ENCODE peak calls at places on chromosomes 2 and 18, in ten cellular contexts. One of them, this sample, is unnamed.

GRCh38 chr2:64482765-64483504 is 29.0 kb downstream of the LGALSL start:
- DNase-seq in amniotic epithelial cell: peak; percentile 12
- DNase-seq in RWPE1: no peak
- DNase-seq in globus pallidus: no peak
- DNase-seq in ecto neural progenitor cell: no peak
- DNase-seq in T-helper 2 cell: no peak
- DNase-seq in EL: peak; percentile 60
- DNase-seq in NCI-H1436: no peak
- DNase-seq in activated CD4-positive, alpha-beta T cell treated with anti-CD3 and anti-CD28 coated beads, Interleukin-2, amount 50 U/mL, for 48 hours: no peak
- DNase-seq in foreskin fibroblast: peak; percentile 19
- DNase-seq in this sample: no peak

GRCh38 chr18:67421666-67422065 is 94.9 kb downstream of the DSEL start:
- DNase-seq in activated CD4-positive, alpha-beta T cell treated with anti-CD3 and anti-CD28 coated beads, Interleukin-2, amount 50 U/mL, for 48 hours: no peak
- DNase-seq in ecto neural progenitor cell: no peak
- DNase-seq in EL: peak; percentile 23
- DNase-seq in amniotic epithelial cell: peak; percentile 13
- DNase-seq in foreskin fibroblast: no peak
- DNase-seq in globus pallidus: no peak
- DNase-seq in T-helper 2 cell: no peak
- DNase-seq in NCI-H1436: no peak
- DNase-seq in RWPE1: no peak
- DNase-seq in this sample: no peak

GRCh38 chr2:120846406-120847095 is 110.9 kb downstream of the GLI2 start:
- DNase-seq in EL: no peak
- DNase-seq in RWPE1: no peak
- DNase-seq in globus pallidus: no peak
- DNase-seq in activated CD4-positive, alpha-beta T cell treated with anti-CD3 and anti-CD28 coated beads, Interleukin-2, amount 50 U/mL, for 48 hours: no peak
- DNase-seq in ecto neural progenitor cell: no peak
- DNase-seq in amniotic epithelial cell: no peak
- DNase-seq in T-helper 2 cell: no peak
- DNase-seq in NCI-H1436: no peak
- DNase-seq in foreskin fibroblast: no peak
- DNase-seq in this sample: no peak

GRCh38 chr2:232480201-232481190 is 7.1 kb downstream of the ECEL1 start:
- DNase-seq in EL: no peak
- DNase-seq in RWPE1: no peak
- DNase-seq in NCI-H1436: no peak
- DNase-seq in activated CD4-positive, alpha-beta T cell treated with anti-CD3 and anti-CD28 coated beads, Interleukin-2, amount 50 U/mL, for 48 hours: no peak
- DNase-seq in T-helper 2 cell: no peak
- DNase-seq in ecto neural progenitor cell: no peak
- DNase-seq in foreskin fibroblast: no peak
- DNase-seq in globus pallidus: no peak
- DNase-seq in amniotic epithelial cell: no peak
- DNase-seq in this sample: no peak

GRCh38 chr18:23573948-23574431 is 12.3 kb downstream of the NPC1 start:
- DNase-seq in foreskin fibroblast: peak; percentile 67
- DNase-seq in RWPE1: peak; percentile 54
- DNase-seq in NCI-H1436: no peak
- DNase-seq in amniotic epithelial cell: peak; percentile 90
- DNase-seq in ecto neural progenitor cell: no peak
- DNase-seq in EL: peak; percentile 77
- DNase-seq in activated CD4-positive, alpha-beta T cell treated with anti-CD3 and anti-CD28 coated beads, Interleukin-2, amount 50 U/mL, for 48 hours: peak; percentile 61
- DNase-seq in globus pallidus: no peak
- DNase-seq in T-helper 2 cell: peak; percentile 3
- DNase-seq in this sample: no peak

GRCh38 chr2:122078451-122078850 is 323.0 kb downstream of the TSN start:
- DNase-seq in activated CD4-positive, alpha-beta T cell treated with anti-CD3 and anti-CD28 coated beads, Interleukin-2, amount 50 U/mL, for 48 hours: no peak
- DNase-seq in ecto neural progenitor cell: no peak
- DNase-seq in NCI-H1436: no peak
- DNase-seq in amniotic epithelial cell: no peak
- DNase-seq in T-helper 2 cell: no peak
- DNase-seq in foreskin fibroblast: no peak
- DNase-seq in EL: peak; percentile 38
- DNase-seq in globus pallidus: no peak
- DNase-seq in RWPE1: no peak
- DNase-seq in this sample: no peak

GRCh38 chr2:119702918-119703401 is 24.0 kb downstream of the TMEM177 start:
- DNase-seq in RWPE1: peak; percentile 77
- DNase-seq in foreskin fibroblast: peak; percentile 83
- DNase-seq in ecto neural progenitor cell: peak; percentile 86
- DNase-seq in EL: peak; percentile 63
- DNase-seq in activated CD4-positive, alpha-beta T cell treated with anti-CD3 and anti-CD28 coated beads, Interleukin-2, amount 50 U/mL, for 48 hours: peak; percentile 78
- DNase-seq in T-helper 2 cell: peak; percentile 49
- DNase-seq in NCI-H1436: peak; percentile 50
- DNase-seq in globus pallidus: peak; percentile 62
- DNase-seq in amniotic epithelial cell: peak; percentile 38
- DNase-seq in this sample: peak; percentile 60

GRCh38 chr2:58634653-58635347 is 393.7 kb upstream of the FANCL start:
- DNase-seq in ecto neural progenitor cell: no peak
- DNase-seq in T-helper 2 cell: no peak
- DNase-seq in NCI-H1436: peak; percentile 30
- DNase-seq in globus pallidus: no peak
- DNase-seq in foreskin fibroblast: peak; percentile 54
- DNase-seq in EL: peak; percentile 65
- DNase-seq in amniotic epithelial cell: no peak
- DNase-seq in RWPE1: peak; percentile 53
- DNase-seq in activated CD4-positive, alpha-beta T cell treated with anti-CD3 and anti-CD28 coated beads, Interleukin-2, amount 50 U/mL, for 48 hours: no peak
- DNase-seq in this sample: no peak

GRCh38 chr2:148926291-148926961 is 51.4 kb downstream of the KIF5C start:
- DNase-seq in ecto neural progenitor cell: no peak
- DNase-seq in globus pallidus: peak; percentile 90
- DNase-seq in amniotic epithelial cell: peak; percentile 26
- DNase-seq in T-helper 2 cell: peak; percentile 19
- DNase-seq in RWPE1: peak; percentile 8
- DNase-seq in EL: peak; percentile 28
- DNase-seq in activated CD4-positive, alpha-beta T cell treated with anti-CD3 and anti-CD28 coated beads, Interleukin-2, amount 50 U/mL, for 48 hours: peak; percentile 57
- DNase-seq in foreskin fibroblast: peak; percentile 39
- DNase-seq in NCI-H1436: peak; percentile 37
- DNase-seq in this sample: no peak

GRCh38 chr2:211423018-211423417 is 866.6 kb downstream of the CPS1 start:
- DNase-seq in globus pallidus: no peak
- DNase-seq in foreskin fibroblast: no peak
- DNase-seq in activated CD4-positive, alpha-beta T cell treated with anti-CD3 and anti-CD28 coated beads, Interleukin-2, amount 50 U/mL, for 48 hours: no peak
- DNase-seq in ecto neural progenitor cell: no peak
- DNase-seq in EL: no peak
- DNase-seq in amniotic epithelial cell: no peak
- DNase-seq in RWPE1: no peak
- DNase-seq in T-helper 2 cell: no peak
- DNase-seq in NCI-H1436: no peak
- DNase-seq in this sample: no peak

GRCh38 chr18:27778441-27778840 is 398.5 kb downstream of the CDH2 start:
- DNase-seq in globus pallidus: peak; percentile 15
- DNase-seq in EL: peak; percentile 25
- DNase-seq in activated CD4-positive, alpha-beta T cell treated with anti-CD3 and anti-CD28 coated beads, Interleukin-2, amount 50 U/mL, for 48 hours: no peak
- DNase-seq in foreskin fibroblast: peak; percentile 8
- DNase-seq in ecto neural progenitor cell: no peak
- DNase-seq in amniotic epithelial cell: peak; percentile 23
- DNase-seq in RWPE1: peak; percentile 6
- DNase-seq in NCI-H1436: no peak
- DNase-seq in T-helper 2 cell: no peak
- DNase-seq in this sample: no peak

GRCh38 chr2:65397122-65397521 is 35.3 kb downstream of the SPRED2 start:
- DNase-seq in globus pallidus: no peak
- DNase-seq in activated CD4-positive, alpha-beta T cell treated with anti-CD3 and anti-CD28 coated beads, Interleukin-2, amount 50 U/mL, for 48 hours: peak; percentile 49
- DNase-seq in RWPE1: no peak
- DNase-seq in T-helper 2 cell: no peak
- DNase-seq in foreskin fibroblast: peak; percentile 70
- DNase-seq in ecto neural progenitor cell: no peak
- DNase-seq in NCI-H1436: no peak
- DNase-seq in amniotic epithelial cell: peak; percentile 30
- DNase-seq in EL: peak; percentile 19
- DNase-seq in this sample: no peak

GRCh38 chr2:210086292-210086691 is 83.9 kb downstream of the RPE start:
- DNase-seq in T-helper 2 cell: no peak
- DNase-seq in activated CD4-positive, alpha-beta T cell treated with anti-CD3 and anti-CD28 coated beads, Interleukin-2, amount 50 U/mL, for 48 hours: no peak
- DNase-seq in EL: no peak
- DNase-seq in ecto neural progenitor cell: no peak
- DNase-seq in amniotic epithelial cell: peak; percentile 16
- DNase-seq in foreskin fibroblast: peak; percentile 26
- DNase-seq in RWPE1: no peak
- DNase-seq in NCI-H1436: no peak
- DNase-seq in globus pallidus: no peak
- DNase-seq in this sample: no peak

GRCh38 chr2:97713296-97714083 is at the start of gene ZAP70:
- DNase-seq in RWPE1: no peak
- DNase-seq in activated CD4-positive, alpha-beta T cell treated with anti-CD3 and anti-CD28 coated beads, Interleukin-2, amount 50 U/mL, for 48 hours: peak; percentile 70
- DNase-seq in globus pallidus: no peak
- DNase-seq in T-helper 2 cell: peak; percentile 24
- DNase-seq in EL: no peak
- DNase-seq in foreskin fibroblast: no peak
- DNase-seq in NCI-H1436: no peak
- DNase-seq in ecto neural progenitor cell: no peak
- DNase-seq in amniotic epithelial cell: no peak
- DNase-seq in this sample: peak; percentile 45

GRCh38 chr18:22710628-22711380 is 222.3 kb upstream of the RBBP8 start:
- DNase-seq in foreskin fibroblast: peak; percentile 11
- DNase-seq in T-helper 2 cell: no peak
- DNase-seq in EL: peak; percentile 35
- DNase-seq in NCI-H1436: no peak
- DNase-seq in activated CD4-positive, alpha-beta T cell treated with anti-CD3 and anti-CD28 coated beads, Interleukin-2, amount 50 U/mL, for 48 hours: no peak
- DNase-seq in amniotic epithelial cell: peak; percentile 92
- DNase-seq in ecto neural progenitor cell: peak; percentile 48
- DNase-seq in RWPE1: peak; percentile 75
- DNase-seq in globus pallidus: no peak
- DNase-seq in this sample: no peak

GRCh38 chr2:37781028-37781427 is 109.6 kb upstream of the CDC42EP3 start:
- DNase-seq in amniotic epithelial cell: peak; percentile 67
- DNase-seq in ecto neural progenitor cell: no peak
- DNase-seq in globus pallidus: no peak
- DNase-seq in NCI-H1436: no peak
- DNase-seq in foreskin fibroblast: peak; percentile 87
- DNase-seq in RWPE1: peak; percentile 64
- DNase-seq in EL: peak; percentile 90
- DNase-seq in T-helper 2 cell: no peak
- DNase-seq in activated CD4-positive, alpha-beta T cell treated with anti-CD3 and anti-CD28 coated beads, Interleukin-2, amount 50 U/mL, for 48 hours: no peak
- DNase-seq in this sample: no peak

GRCh38 chr2:151796774-151797173 is 31.4 kb downstream of the ARL5A start:
- DNase-seq in foreskin fibroblast: no peak
- DNase-seq in activated CD4-positive, alpha-beta T cell treated with anti-CD3 and anti-CD28 coated beads, Interleukin-2, amount 50 U/mL, for 48 hours: no peak
- DNase-seq in amniotic epithelial cell: no peak
- DNase-seq in globus pallidus: no peak
- DNase-seq in EL: no peak
- DNase-seq in T-helper 2 cell: no peak
- DNase-seq in RWPE1: no peak
- DNase-seq in NCI-H1436: no peak
- DNase-seq in ecto neural progenitor cell: no peak
- DNase-seq in this sample: no peak